ENCODE peak calls at places on chromosomes 16 and 17, in ten cellular contexts. One of them, this sample, is unnamed.

GRCh38 chr16:59573528-59574271 is 839.6 kb upstream of the GOT2 start:
- DNase-seq in dorsolateral prefrontal cortex: no peak
- DNase-seq in kidney glomerular epithelial cell: no peak
- DNase-seq in HFF-Myc: no peak
- DNase-seq in Calu3: no peak
- DNase-seq in ELF-1: no peak
- DNase-seq in H54: no peak
- DNase-seq in AG20443: peak
- DNase-seq in Right ventricle myocardium superior: no peak
- DNase-seq in stimulated activated CD4-positive, alpha-beta T cell treated with anti-CD3 and anti-CD28 coated beads, Interleukin-1b, Interleukin-23, amount 100 ng/mL, for 24 hours: no peak
- DNase-seq in this sample: peak

GRCh38 chr16:89277641-89278341 is 60.3 kb downstream of the ZNF778 start:
- DNase-seq in dorsolateral prefrontal cortex: no peak
- DNase-seq in kidney glomerular epithelial cell: no peak
- DNase-seq in HFF-Myc: no peak
- DNase-seq in Calu3: no peak
- DNase-seq in ELF-1: no peak
- DNase-seq in H54: no peak
- DNase-seq in AG20443: no peak
- DNase-seq in Right ventricle myocardium superior: no peak
- DNase-seq in stimulated activated CD4-positive, alpha-beta T cell treated with anti-CD3 and anti-CD28 coated beads, Interleukin-1b, Interleukin-23, amount 100 ng/mL, for 24 hours: no peak
- DNase-seq in this sample: no peak

GRCh38 chr17:47895856-47896671 is at the start of gene SP2:
- DNase-seq in dorsolateral prefrontal cortex: peak
- DNase-seq in kidney glomerular epithelial cell: peak
- DNase-seq in HFF-Myc: peak
- DNase-seq in Calu3: peak
- DNase-seq in ELF-1: peak
- DNase-seq in H54: peak
- DNase-seq in AG20443: peak
- DNase-seq in Right ventricle myocardium superior: peak
- DNase-seq in stimulated activated CD4-positive, alpha-beta T cell treated with anti-CD3 and anti-CD28 coated beads, Interleukin-1b, Interleukin-23, amount 100 ng/mL, for 24 hours: peak
- DNase-seq in this sample: peak

GRCh38 chr16:66524601-66525164 is 25.2 kb downstream of the TK2 start:
- DNase-seq in dorsolateral prefrontal cortex: no peak
- DNase-seq in kidney glomerular epithelial cell: no peak
- DNase-seq in HFF-Myc: no peak
- DNase-seq in Calu3: no peak
- DNase-seq in ELF-1: no peak
- DNase-seq in H54: no peak
- DNase-seq in AG20443: no peak
- DNase-seq in Right ventricle myocardium superior: no peak
- DNase-seq in stimulated activated CD4-positive, alpha-beta T cell treated with anti-CD3 and anti-CD28 coated beads, Interleukin-1b, Interleukin-23, amount 100 ng/mL, for 24 hours: no peak
- DNase-seq in this sample: peak

GRCh38 chr17:51743477-51743876 is 415.0 kb downstream of the CA10 start:
- DNase-seq in dorsolateral prefrontal cortex: no peak
- DNase-seq in kidney glomerular epithelial cell: no peak
- DNase-seq in HFF-Myc: no peak
- DNase-seq in Calu3: no peak
- DNase-seq in ELF-1: no peak
- DNase-seq in H54: no peak
- DNase-seq in AG20443: no peak
- DNase-seq in Right ventricle myocardium superior: no peak
- DNase-seq in stimulated activated CD4-positive, alpha-beta T cell treated with anti-CD3 and anti-CD28 coated beads, Interleukin-1b, Interleukin-23, amount 100 ng/mL, for 24 hours: no peak
- DNase-seq in this sample: no peak

GRCh38 chr17:62653831-62654829 is 26.7 kb downstream of the MRC2 start:
- DNase-seq in dorsolateral prefrontal cortex: no peak
- DNase-seq in kidney glomerular epithelial cell: no peak
- DNase-seq in HFF-Myc: no peak
- DNase-seq in Calu3: no peak
- DNase-seq in ELF-1: peak
- DNase-seq in H54: no peak
- DNase-seq in AG20443: peak
- DNase-seq in Right ventricle myocardium superior: peak
- DNase-seq in stimulated activated CD4-positive, alpha-beta T cell treated with anti-CD3 and anti-CD28 coated beads, Interleukin-1b, Interleukin-23, amount 100 ng/mL, for 24 hours: no peak
- DNase-seq in this sample: peak

GRCh38 chr16:24511174-24511573 is 28.2 kb upstream of the RBBP6 start:
- DNase-seq in dorsolateral prefrontal cortex: no peak
- DNase-seq in kidney glomerular epithelial cell: no peak
- DNase-seq in HFF-Myc: no peak
- DNase-seq in Calu3: no peak
- DNase-seq in ELF-1: no peak
- DNase-seq in H54: no peak
- DNase-seq in AG20443: no peak
- DNase-seq in Right ventricle myocardium superior: no peak
- DNase-seq in stimulated activated CD4-positive, alpha-beta T cell treated with anti-CD3 and anti-CD28 coated beads, Interleukin-1b, Interleukin-23, amount 100 ng/mL, for 24 hours: no peak
- DNase-seq in this sample: no peak

GRCh38 chr16:4798456-4798855 is 3.3 kb downstream of the SMIM22 start:
- DNase-seq in dorsolateral prefrontal cortex: no peak
- DNase-seq in kidney glomerular epithelial cell: no peak
- DNase-seq in HFF-Myc: no peak
- DNase-seq in Calu3: no peak
- DNase-seq in ELF-1: no peak
- DNase-seq in H54: no peak
- DNase-seq in AG20443: no peak
- DNase-seq in Right ventricle myocardium superior: no peak
- DNase-seq in stimulated activated CD4-positive, alpha-beta T cell treated with anti-CD3 and anti-CD28 coated beads, Interleukin-1b, Interleukin-23, amount 100 ng/mL, for 24 hours: no peak
- DNase-seq in this sample: no peak

GRCh38 chr17:49546546-49547535 is 28.8 kb upstream of the NXPH3 start:
- DNase-seq in dorsolateral prefrontal cortex: no peak
- DNase-seq in kidney glomerular epithelial cell: no peak
- DNase-seq in HFF-Myc: no peak
- DNase-seq in Calu3: no peak
- DNase-seq in ELF-1: no peak
- DNase-seq in H54: no peak
- DNase-seq in AG20443: peak
- DNase-seq in Right ventricle myocardium superior: no peak
- DNase-seq in stimulated activated CD4-positive, alpha-beta T cell treated with anti-CD3 and anti-CD28 coated beads, Interleukin-1b, Interleukin-23, amount 100 ng/mL, for 24 hours: no peak
- DNase-seq in this sample: no peak

GRCh38 chr17:50621562-50621961 is 13.1 kb upstream of the ABCC3 start:
- DNase-seq in dorsolateral prefrontal cortex: no peak
- DNase-seq in kidney glomerular epithelial cell: no peak
- DNase-seq in HFF-Myc: no peak
- DNase-seq in Calu3: no peak
- DNase-seq in ELF-1: no peak
- DNase-seq in H54: no peak
- DNase-seq in AG20443: no peak
- DNase-seq in Right ventricle myocardium superior: no peak
- DNase-seq in stimulated activated CD4-positive, alpha-beta T cell treated with anti-CD3 and anti-CD28 coated beads, Interleukin-1b, Interleukin-23, amount 100 ng/mL, for 24 hours: no peak
- DNase-seq in this sample: no peak

GRCh38 chr17:79831367-79832210 is 7.7 kb downstream of the CBX4 start:
- DNase-seq in dorsolateral prefrontal cortex: peak
- DNase-seq in kidney glomerular epithelial cell: no peak
- DNase-seq in HFF-Myc: no peak
- DNase-seq in Calu3: peak
- DNase-seq in ELF-1: no peak
- DNase-seq in H54: peak
- DNase-seq in AG20443: no peak
- DNase-seq in Right ventricle myocardium superior: peak
- DNase-seq in stimulated activated CD4-positive, alpha-beta T cell treated with anti-CD3 and anti-CD28 coated beads, Interleukin-1b, Interleukin-23, amount 100 ng/mL, for 24 hours: no peak
- DNase-seq in this sample: no peak

GRCh38 chr16:84725481-84726078 is 25.8 kb downstream of the USP10 start:
- DNase-seq in dorsolateral prefrontal cortex: no peak
- DNase-seq in kidney glomerular epithelial cell: no peak
- DNase-seq in HFF-Myc: no peak
- DNase-seq in Calu3: no peak
- DNase-seq in ELF-1: peak
- DNase-seq in H54: no peak
- DNase-seq in AG20443: no peak
- DNase-seq in Right ventricle myocardium superior: no peak
- DNase-seq in stimulated activated CD4-positive, alpha-beta T cell treated with anti-CD3 and anti-CD28 coated beads, Interleukin-1b, Interleukin-23, amount 100 ng/mL, for 24 hours: no peak
- DNase-seq in this sample: no peak

GRCh38 chr17:58364270-58364942 is 12.4 kb upstream of the SUPT4H1 start:
- DNase-seq in dorsolateral prefrontal cortex: no peak
- DNase-seq in kidney glomerular epithelial cell: no peak
- DNase-seq in HFF-Myc: no peak
- DNase-seq in Calu3: no peak
- DNase-seq in ELF-1: peak
- DNase-seq in H54: no peak
- DNase-seq in AG20443: no peak
- DNase-seq in Right ventricle myocardium superior: no peak
- DNase-seq in stimulated activated CD4-positive, alpha-beta T cell treated with anti-CD3 and anti-CD28 coated beads, Interleukin-1b, Interleukin-23, amount 100 ng/mL, for 24 hours: no peak
- DNase-seq in this sample: no peak

GRCh38 chr17:19410101-19410500 is 931 bp upstream of the RNF112 start:
- DNase-seq in dorsolateral prefrontal cortex: no peak
- DNase-seq in kidney glomerular epithelial cell: no peak
- DNase-seq in HFF-Myc: no peak
- DNase-seq in Calu3: no peak
- DNase-seq in ELF-1: no peak
- DNase-seq in H54: no peak
- DNase-seq in AG20443: no peak
- DNase-seq in Right ventricle myocardium superior: no peak
- DNase-seq in stimulated activated CD4-positive, alpha-beta T cell treated with anti-CD3 and anti-CD28 coated beads, Interleukin-1b, Interleukin-23, amount 100 ng/mL, for 24 hours: no peak
- DNase-seq in this sample: no peak

GRCh38 chr16:82857693-82858337 is 231.0 kb downstream of the CDH13 start:
- DNase-seq in dorsolateral prefrontal cortex: no peak
- DNase-seq in kidney glomerular epithelial cell: no peak
- DNase-seq in HFF-Myc: no peak
- DNase-seq in Calu3: no peak
- DNase-seq in ELF-1: no peak
- DNase-seq in H54: no peak
- DNase-seq in AG20443: no peak
- DNase-seq in Right ventricle myocardium superior: no peak
- DNase-seq in stimulated activated CD4-positive, alpha-beta T cell treated with anti-CD3 and anti-CD28 coated beads, Interleukin-1b, Interleukin-23, amount 100 ng/mL, for 24 hours: no peak
- DNase-seq in this sample: no peak

GRCh38 chr17:56594528-56595418 is 1.3 kb downstream of the NOG start:
- DNase-seq in dorsolateral prefrontal cortex: no peak
- DNase-seq in kidney glomerular epithelial cell: no peak
- DNase-seq in HFF-Myc: no peak
- DNase-seq in Calu3: peak
- DNase-seq in ELF-1: peak
- DNase-seq in H54: peak
- DNase-seq in AG20443: no peak
- DNase-seq in Right ventricle myocardium superior: no peak
- DNase-seq in stimulated activated CD4-positive, alpha-beta T cell treated with anti-CD3 and anti-CD28 coated beads, Interleukin-1b, Interleukin-23, amount 100 ng/mL, for 24 hours: no peak
- DNase-seq in this sample: peak

GRCh38 chr16:68491576-68491950 is 43.3 kb upstream of the SMPD3 start:
- DNase-seq in dorsolateral prefrontal cortex: no peak
- DNase-seq in kidney glomerular epithelial cell: no peak
- DNase-seq in HFF-Myc: no peak
- DNase-seq in Calu3: no peak
- DNase-seq in ELF-1: no peak
- DNase-seq in H54: no peak
- DNase-seq in AG20443: no peak
- DNase-seq in Right ventricle myocardium superior: no peak
- DNase-seq in stimulated activated CD4-positive, alpha-beta T cell treated with anti-CD3 and anti-CD28 coated beads, Interleukin-1b, Interleukin-23, amount 100 ng/mL, for 24 hours: no peak
- DNase-seq in this sample: no peak

GRCh38 chr16:86540894-86541293 is 14.1 kb downstream of the MTHFSD start:
- DNase-seq in dorsolateral prefrontal cortex: no peak
- DNase-seq in kidney glomerular epithelial cell: no peak
- DNase-seq in HFF-Myc: no peak
- DNase-seq in Calu3: no peak
- DNase-seq in ELF-1: no peak
- DNase-seq in H54: no peak
- DNase-seq in AG20443: no peak
- DNase-seq in Right ventricle myocardium superior: no peak
- DNase-seq in stimulated activated CD4-positive, alpha-beta T cell treated with anti-CD3 and anti-CD28 coated beads, Interleukin-1b, Interleukin-23, amount 100 ng/mL, for 24 hours: no peak
- DNase-seq in this sample: no peak

GRCh38 chr17:68533887-68534700 is 21.9 kb downstream of the PRKAR1A start:
- DNase-seq in dorsolateral prefrontal cortex: no peak
- DNase-seq in kidney glomerular epithelial cell: no peak
- DNase-seq in HFF-Myc: no peak
- DNase-seq in Calu3: no peak
- DNase-seq in ELF-1: no peak
- DNase-seq in H54: no peak
- DNase-seq in AG20443: peak
- DNase-seq in Right ventricle myocardium superior: no peak
- DNase-seq in stimulated activated CD4-positive, alpha-beta T cell treated with anti-CD3 and anti-CD28 coated beads, Interleukin-1b, Interleukin-23, amount 100 ng/mL, for 24 hours: no peak
- DNase-seq in this sample: no peak

GRCh38 chr16:79261461-79261860 is 339.1 kb downstream of the MAF start:
- DNase-seq in dorsolateral prefrontal cortex: no peak
- DNase-seq in kidney glomerular epithelial cell: peak
- DNase-seq in HFF-Myc: no peak
- DNase-seq in Calu3: peak
- DNase-seq in ELF-1: peak
- DNase-seq in H54: peak
- DNase-seq in AG20443: no peak
- DNase-seq in Right ventricle myocardium superior: peak
- DNase-seq in stimulated activated CD4-positive, alpha-beta T cell treated with anti-CD3 and anti-CD28 coated beads, Interleukin-1b, Interleukin-23, amount 100 ng/mL, for 24 hours: no peak
- DNase-seq in this sample: no peak

GRCh38 chr17:76271669-76272540 is 6.8 kb downstream of the UBALD2 start:
- DNase-seq in dorsolateral prefrontal cortex: no peak
- DNase-seq in kidney glomerular epithelial cell: no peak
- DNase-seq in HFF-Myc: no peak
- DNase-seq in Calu3: no peak
- DNase-seq in ELF-1: peak
- DNase-seq in H54: no peak
- DNase-seq in AG20443: no peak
- DNase-seq in Right ventricle myocardium superior: no peak
- DNase-seq in stimulated activated CD4-positive, alpha-beta T cell treated with anti-CD3 and anti-CD28 coated beads, Interleukin-1b, Interleukin-23, amount 100 ng/mL, for 24 hours: peak
- DNase-seq in this sample: no peak

GRCh38 chr17:61536417-61536955 is 54.5 kb downstream of the NACA2 start:
- DNase-seq in dorsolateral prefrontal cortex: no peak
- DNase-seq in kidney glomerular epithelial cell: no peak
- DNase-seq in HFF-Myc: no peak
- DNase-seq in Calu3: no peak
- DNase-seq in ELF-1: no peak
- DNase-seq in H54: no peak
- DNase-seq in AG20443: no peak
- DNase-seq in Right ventricle myocardium superior: no peak
- DNase-seq in stimulated activated CD4-positive, alpha-beta T cell treated with anti-CD3 and anti-CD28 coated beads, Interleukin-1b, Interleukin-23, amount 100 ng/mL, for 24 hours: no peak
- DNase-seq in this sample: no peak

GRCh38 chr16:23185661-23186060 is 3.1 kb downstream of the SCNN1G start:
- DNase-seq in dorsolateral prefrontal cortex: no peak
- DNase-seq in kidney glomerular epithelial cell: no peak
- DNase-seq in HFF-Myc: no peak
- DNase-seq in Calu3: no peak
- DNase-seq in ELF-1: no peak
- DNase-seq in H54: no peak
- DNase-seq in AG20443: no peak
- DNase-seq in Right ventricle myocardium superior: peak
- DNase-seq in stimulated activated CD4-positive, alpha-beta T cell treated with anti-CD3 and anti-CD28 coated beads, Interleukin-1b, Interleukin-23, amount 100 ng/mL, for 24 hours: no peak
- DNase-seq in this sample: no peak

GRCh38 chr17:12376276-12376675 is 289.4 kb upstream of the MYOCD start:
- DNase-seq in dorsolateral prefrontal cortex: no peak
- DNase-seq in kidney glomerular epithelial cell: no peak
- DNase-seq in HFF-Myc: no peak
- DNase-seq in Calu3: no peak
- DNase-seq in ELF-1: no peak
- DNase-seq in H54: no peak
- DNase-seq in AG20443: no peak
- DNase-seq in Right ventricle myocardium superior: no peak
- DNase-seq in stimulated activated CD4-positive, alpha-beta T cell treated with anti-CD3 and anti-CD28 coated beads, Interleukin-1b, Interleukin-23, amount 100 ng/mL, for 24 hours: no peak
- DNase-seq in this sample: no peak

GRCh38 chr16:49587051-49587450 is 213.4 kb downstream of the C16orf78 start:
- DNase-seq in dorsolateral prefrontal cortex: no peak
- DNase-seq in kidney glomerular epithelial cell: no peak
- DNase-seq in HFF-Myc: no peak
- DNase-seq in Calu3: no peak
- DNase-seq in ELF-1: no peak
- DNase-seq in H54: no peak
- DNase-seq in AG20443: no peak
- DNase-seq in Right ventricle myocardium superior: no peak
- DNase-seq in stimulated activated CD4-positive, alpha-beta T cell treated with anti-CD3 and anti-CD28 coated beads, Interleukin-1b, Interleukin-23, amount 100 ng/mL, for 24 hours: no peak
- DNase-seq in this sample: no peak

GRCh38 chr17:17096438-17097178 is 54.4 kb downstream of the MPRIP start:
- DNase-seq in dorsolateral prefrontal cortex: no peak
- DNase-seq in kidney glomerular epithelial cell: peak
- DNase-seq in HFF-Myc: no peak
- DNase-seq in Calu3: peak
- DNase-seq in ELF-1: no peak
- DNase-seq in H54: no peak
- DNase-seq in AG20443: peak
- DNase-seq in Right ventricle myocardium superior: no peak
- DNase-seq in stimulated activated CD4-positive, alpha-beta T cell treated with anti-CD3 and anti-CD28 coated beads, Interleukin-1b, Interleukin-23, amount 100 ng/mL, for 24 hours: no peak
- DNase-seq in this sample: no peak

GRCh38 chr17:41483991-41484826 is 3.3 kb upstream of the KRT35 start:
- DNase-seq in dorsolateral prefrontal cortex: no peak
- DNase-seq in kidney glomerular epithelial cell: peak
- DNase-seq in HFF-Myc: no peak
- DNase-seq in Calu3: no peak
- DNase-seq in ELF-1: no peak
- DNase-seq in H54: no peak
- DNase-seq in AG20443: no peak
- DNase-seq in Right ventricle myocardium superior: no peak
- DNase-seq in stimulated activated CD4-positive, alpha-beta T cell treated with anti-CD3 and anti-CD28 coated beads, Interleukin-1b, Interleukin-23, amount 100 ng/mL, for 24 hours: no peak
- DNase-seq in this sample: no peak

GRCh38 chr17:76131061-76131691 is 9.9 kb downstream of the FOXJ1 start:
- DNase-seq in dorsolateral prefrontal cortex: no peak
- DNase-seq in kidney glomerular epithelial cell: no peak
- DNase-seq in HFF-Myc: no peak
- DNase-seq in Calu3: no peak
- DNase-seq in ELF-1: no peak
- DNase-seq in H54: no peak
- DNase-seq in AG20443: no peak
- DNase-seq in Right ventricle myocardium superior: no peak
- DNase-seq in stimulated activated CD4-positive, alpha-beta T cell treated with anti-CD3 and anti-CD28 coated beads, Interleukin-1b, Interleukin-23, amount 100 ng/mL, for 24 hours: no peak
- DNase-seq in this sample: no peak

This sample was measured in SJSA1.